ENCODE peak calls at places on chromosomes 11 and 22, in five cellular contexts. R is GM12878, S is AG09309, W is psoas muscle, A is tibial artery. V is an unnamed sample.

GRCh38 chr11:116478676-116479075 is 294.1 kb downstream of the BUD13 start:
- DNase-seq in R (no peak), W (no peak), A (no peak), S (no peak), V (no peak)

GRCh38 chr11:693887-694562 is 997 bp downstream of the DEAF1 start:
- DNase-seq in R (no peak), S (no peak), A (no peak), W (no peak), V (no peak)

GRCh38 chr11:130418756-130419155 is 9.7 kb downstream of the ADAMTS8 start:
- DNase-seq in W (peak), S (no peak), R (no peak), A (no peak), V (no peak)

GRCh38 chr22:20656902-20657836 is 116.7 kb upstream of the SERPIND1 start:
- DNase-seq in R (no peak), S (no peak), A (no peak), W (no peak), V (no peak)

GRCh38 chr11:95556342-95557151 is 233.0 kb downstream of the FAM76B start:
- DNase-seq in R (peak), W (no peak), S (peak), A (no peak), V (peak)

GRCh38 chr11:124394408-124394807 is 4.4 kb downstream of the OR8B3 start:
- DNase-seq in S (no peak), W (no peak), R (no peak), A (no peak), V (no peak)

GRCh38 chr11:10454902-10455631 is at the start of gene AMPD3:
- DNase-seq in S (peak), R (peak), A (no peak), W (peak), V (peak)

GRCh38 chr11:34394771-34395300 is 37.0 kb upstream of the ABTB2 start:
- DNase-seq in W (no peak), S (no peak), A (no peak), R (no peak), V (no peak)

GRCh38 chr22:33018232-33018864 is 39.8 kb downstream of the SYN3 start:
- DNase-seq in S (peak), A (no peak), W (peak), R (peak), V (peak)

GRCh38 chr22:36727110-36727509 is 23.6 kb upstream of the CACNG2 start:
- DNase-seq in W (no peak), A (no peak), R (no peak), S (no peak), V (no peak)

GRCh38 chr11:128860571-128861361 is 6.3 kb downstream of the KCNJ1 start:
- DNase-seq in S (peak), R (no peak), A (no peak), W (no peak), V (no peak)

GRCh38 chr22:19291218-19291579 is 320 bp downstream of the CLTCL1 start:
- DNase-seq in R (no peak), W (peak), A (peak), S (no peak), V (peak)

DNA sequence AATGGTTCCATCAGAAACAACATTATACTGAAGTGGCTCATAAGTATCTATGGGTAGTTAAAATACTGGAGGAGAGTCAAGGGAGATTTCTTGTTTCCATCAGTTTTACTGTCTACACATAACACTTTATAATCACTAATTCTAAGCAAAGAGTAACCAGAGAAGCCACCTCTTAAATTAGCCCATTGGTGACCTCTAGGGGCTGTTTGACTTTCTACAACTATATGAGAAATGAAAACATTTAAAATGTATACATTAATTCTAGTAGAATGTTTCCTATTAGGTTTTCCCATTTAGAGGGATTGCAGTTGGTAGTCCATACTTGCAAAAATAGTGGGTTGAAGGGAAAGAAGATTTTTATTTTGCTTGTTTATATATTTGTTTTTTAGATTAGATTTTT is 504.3 kb downstream of the FAM181B start:
- DNase-seq in S (no peak), W (no peak), R (no peak), A (no peak), V (peak)
- TF ChIP-seq CTCF in S (no peak), W (no peak), R (peak), A (no peak), V (peak)

GRCh38 chr11:86374586-86374985 is at the start of gene CCDC81:
- DNase-seq in S (no peak), W (no peak), R (no peak), A (no peak), V (no peak)
- H3K4me3 ChIP-seq in S (no peak), W (peak), R (no peak), A (peak), V (no peak)

GRCh38 chr11:61827573-61828378 is at the start of gene FADS2:
- DNase-seq in W (peak), S (peak), A (peak), R (peak), V (peak)
- TF ChIP-seq CTCF in W (no peak), S (no peak), A (no peak), R (peak), V (peak)

GRCh38 chr11:79219186-79220045 is 221.4 kb downstream of the TENM4 start:
- DNase-seq in W (no peak), A (no peak), R (no peak), S (no peak), V (no peak)
- H3K4me3 ChIP-seq in W (no peak), A (no peak), R (no peak), S (no peak), V (no peak)

DNA sequence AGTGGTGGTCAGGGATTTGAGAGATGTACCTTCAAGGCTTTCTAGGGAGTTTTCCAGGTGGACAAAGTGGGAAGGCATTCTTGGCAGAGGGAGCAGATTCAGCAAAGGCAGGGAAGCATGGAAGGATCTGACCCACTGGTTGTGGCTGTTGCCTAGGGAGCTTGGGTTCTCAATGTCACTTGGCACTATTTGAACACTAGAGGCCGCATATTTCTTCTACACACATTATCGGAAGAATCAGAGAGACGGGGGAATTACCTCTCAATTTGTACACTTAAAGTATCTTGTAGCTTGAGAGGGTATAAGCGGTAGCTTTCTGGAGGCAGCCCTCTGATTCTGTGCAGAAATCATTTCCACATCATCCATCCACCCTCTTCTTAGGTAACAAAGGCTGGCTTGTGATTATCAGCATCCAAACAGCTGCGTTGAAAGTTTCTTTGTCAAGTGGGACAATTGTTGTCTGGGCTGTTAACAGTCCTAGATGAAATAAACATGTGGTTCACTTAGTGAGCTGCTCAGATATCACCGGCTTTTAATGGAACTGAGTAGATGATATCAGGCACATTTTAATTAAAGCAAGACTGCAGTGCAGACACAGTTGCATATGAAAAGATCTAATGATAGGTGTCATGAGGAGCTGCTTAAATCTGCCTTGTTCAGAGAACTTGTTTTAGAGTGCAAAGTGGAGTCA is 2.6 kb downstream of the NELL1 start:
- DNase-seq in R (no peak), W (no peak), A (no peak), S (no peak), V (no peak)
- TF ChIP-seq CTCF in R (no peak), W (no peak), A (no peak), S (no peak), V (peak)

GRCh38 chr11:103681855-103682254 is 354.6 kb upstream of the DDI1 start:
- DNase-seq in S (no peak), R (no peak), W (no peak), A (no peak), V (no peak)
- H3K4me3 ChIP-seq in S (no peak), R (no peak), W (no peak), A (no peak), V (no peak)

GRCh38 chr11:29634248-29634647 is 382.6 kb downstream of the KCNA4 start:
- DNase-seq in R (no peak), S (no peak), W (no peak), A (no peak), V (no peak)
- TF ChIP-seq CTCF in R (no peak), S (no peak), W (no peak), A (no peak), V (no peak)

GRCh38 chr11:118917488-118918127 is 8.1 kb downstream of the BCL9L start:
- DNase-seq in A (peak), W (peak), R (no peak), S (peak), V (no peak)

GRCh38 chr11:118918128-118918685 is 7.5 kb downstream of the BCL9L start:
- DNase-seq in S (peak), W (peak), R (no peak), A (peak), V (no peak)

GRCh38 chr11:118921121-118921928 is 4.4 kb downstream of the BCL9L start:
- DNase-seq in S (no peak), R (no peak), W (peak), A (peak), V (no peak)

GRCh38 chr11:118916842-118917388 is 8.8 kb downstream of the BCL9L start:
- DNase-seq in S (peak), R (no peak), A (peak), W (peak), V (no peak)

GRCh38 chr11:118918686-118919280 is 6.9 kb downstream of the BCL9L start:
- DNase-seq in W (no peak), A (no peak), R (no peak), S (no peak), V (no peak)
- H3K4me3 ChIP-seq in W (peak), A (peak), R (no peak), S (peak), V (no peak)

V was measured in GM12865.